ENCODE peak calls at places on chromosomes 13 and 19, in six cellular contexts. C is HepG2, U is endothelial cell of umbilical vein, M is GM12878, T is K562, Z is A549. R is an unnamed sample.

GRCh38 chr13:51625555-51626345 is 41.5 kb downstream of the WDFY2 start:
- DNase-seq in C (no peak), U (peak), M (no peak), T (no peak), Z (no peak), R (no peak)

GRCh38 chr19:30123109-30123508 is 181.1 kb downstream of the URI1 start:
- DNase-seq in C (no peak), U (no peak), M (no peak), T (no peak), Z (no peak), R (no peak)

GRCh38 chr19:4096049-4096892 is 27.7 kb downstream of the MAP2K2 start:
- DNase-seq in C (no peak), U (no peak), M (no peak), T (no peak), Z (no peak), R (no peak)

GRCh38 chr13:34617684-34618083 is 324.4 kb upstream of the NBEA start:
- DNase-seq in C (no peak), U (no peak), M (no peak), T (no peak), Z (no peak), R (no peak)

GRCh38 chr13:32731576-32731975 is 145.3 kb downstream of the PDS5B start:
- DNase-seq in C (no peak), U (peak), M (no peak), T (no peak), Z (peak), R (no peak)

GRCh38 chr19:45881909-45882528 is 3.9 kb downstream of the IRF2BP1 start:
- DNase-seq in C (peak), U (no peak), M (no peak), T (peak), Z (no peak), R (no peak)

GRCh38 chr13:32125221-32125621 is 93.6 kb downstream of the FRY start:
- DNase-seq in C (no peak), U (no peak), M (no peak), T (no peak), Z (no peak), R (peak)

GRCh38 chr19:4455742-4456565 is 1.6 kb downstream of the UBXN6 start:
- DNase-seq in C (peak), U (no peak), M (no peak), T (peak), Z (no peak), R (peak)

GRCh38 chr19:13441810-13442512 is 64.3 kb downstream of the CACNA1A start:
- DNase-seq in C (peak), U (peak), M (no peak), T (peak), Z (peak), R (peak)

GRCh38 chr19:51026554-51026831 is at the start of gene KLK11:
- DNase-seq in C (no peak), U (no peak), M (no peak), T (no peak), Z (no peak), R (no peak)

GRCh38 chr19:55443045-55443823 is at the start of gene SHISA7:
- DNase-seq in C (no peak), U (no peak), M (no peak), T (peak), Z (peak), R (peak)

GRCh38 chr13:108728370-108728769 is 99.0 kb downstream of the MYO16 start:
- DNase-seq in C (peak), U (no peak), M (no peak), T (no peak), Z (peak), R (peak)

DNA sequence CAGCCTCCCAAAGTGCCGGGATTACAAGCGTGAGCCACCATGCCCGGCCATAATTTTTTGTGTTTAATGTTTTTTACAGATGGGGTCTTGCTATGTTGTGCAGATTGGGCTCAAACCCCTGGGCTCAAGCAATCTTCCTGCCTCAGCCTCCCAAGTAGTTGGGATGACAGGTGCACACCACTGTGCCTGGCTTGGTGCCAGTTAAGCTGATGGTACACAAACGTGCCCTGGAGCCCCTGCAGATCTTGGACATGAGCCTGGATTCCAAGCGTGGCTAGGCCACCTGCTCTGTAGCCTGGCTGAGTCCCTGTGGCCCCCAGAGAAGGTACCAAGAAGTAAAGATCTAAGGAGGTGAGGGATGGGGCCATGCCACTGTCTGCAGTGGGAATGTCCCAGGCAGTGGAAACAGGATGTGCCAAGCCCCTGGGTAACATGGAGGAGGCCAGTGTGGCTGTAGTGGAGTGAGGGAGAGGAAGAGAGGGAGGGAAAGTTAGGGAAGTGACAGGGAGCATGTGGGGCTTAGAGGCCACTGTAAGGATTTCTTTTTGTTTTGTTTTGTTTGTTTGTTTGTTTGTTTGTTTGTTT is 7.0 kb downstream of the PRODH2 start:
- DNase-seq in C (no peak), U (no peak), M (no peak), T (no peak), Z (no peak), R (no peak)
- TF ChIP-seq MYC in C (no peak), U (no peak), M (no peak), T (no peak), Z (no peak), R (no peak)

GRCh38 chr19:46977548-46977947 is 42.1 kb upstream of the NPAS1 start:
- DNase-seq in C (no peak), U (peak), M (no peak), T (no peak), Z (no peak), R (no peak)

GRCh38 chr19:46974181-46974580 is 45.5 kb upstream of the NPAS1 start:
- DNase-seq in C (no peak), U (no peak), M (no peak), T (no peak), Z (no peak), R (no peak)

GRCh38 chr19:46975011-46975917 is 44.4 kb upstream of the NPAS1 start:
- DNase-seq in C (no peak), U (no peak), M (no peak), T (no peak), Z (no peak), R (no peak)

GRCh38 chr19:46976845-46977320 is 42.8 kb upstream of the NPAS1 start:
- DNase-seq in C (no peak), U (peak), M (no peak), T (peak), Z (no peak), R (peak)

GRCh38 chr19:46975918-46976782 is 43.5 kb upstream of the NPAS1 start:
- DNase-seq in C (peak), U (peak), M (no peak), T (no peak), Z (peak), R (no peak)
- H3K4me3 ChIP-seq in C (no peak), U (no peak), M (no peak), T (no peak), Z (no peak), R (no peak)

GRCh38 chr19:18254546-18255500 is 19.4 kb downstream of the IQCN start:
- DNase-seq in C (no peak), U (no peak), M (no peak), T (no peak), Z (no peak), R (no peak)
- TF ChIP-seq CTCF in C (peak), U (no peak), M (peak), T (no peak), Z (no peak), R (no peak)

GRCh38 chr13:72290962-72291681 is 424.1 kb upstream of the DACH1 start:
- DNase-seq in C (no peak), U (no peak), M (no peak), T (no peak), Z (no peak), R (peak)
- TF ChIP-seq MYC in C (no peak), U (no peak), M (no peak), T (no peak), Z (no peak), R (no peak)

GRCh38 chr13:107238262-107238661 is 670.3 kb upstream of the ARGLU1 start:
- DNase-seq in C (no peak), U (no peak), M (no peak), T (no peak), Z (no peak), R (no peak)

GRCh38 chr13:107234315-107234714 is 666.4 kb upstream of the ARGLU1 start:
- DNase-seq in C (no peak), U (no peak), M (no peak), T (no peak), Z (no peak), R (no peak)

GRCh38 chr13:107239213-107239612 is 671.3 kb upstream of the ARGLU1 start:
- DNase-seq in C (no peak), U (no peak), M (no peak), T (no peak), Z (no peak), R (no peak)

GRCh38 chr13:107231941-107232340 is 664.0 kb upstream of the ARGLU1 start:
- DNase-seq in C (no peak), U (no peak), M (no peak), T (no peak), Z (no peak), R (no peak)

DNA sequence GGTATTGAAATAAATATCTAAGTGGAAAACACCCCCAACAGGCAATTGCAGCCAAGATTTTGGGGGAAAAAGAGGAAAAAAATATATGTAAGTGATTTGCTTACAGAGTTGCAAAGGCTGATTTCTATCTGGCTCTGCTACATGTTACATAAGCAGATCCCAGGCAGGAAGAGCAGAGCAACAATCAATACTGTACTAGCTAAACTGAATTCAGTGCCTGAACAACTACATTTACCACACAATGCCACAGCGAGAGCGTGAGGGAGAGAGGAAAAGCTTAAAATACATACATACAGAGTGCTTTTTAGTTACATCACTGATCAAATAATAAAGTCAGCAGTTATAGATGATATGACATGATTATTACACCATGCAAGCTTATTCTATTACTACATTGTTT is 665.6 kb upstream of the ARGLU1 start:
- DNase-seq in C (no peak), U (no peak), M (no peak), T (no peak), Z (no peak), R (no peak)
- H3K4me3 ChIP-seq in C (no peak), U (no peak), M (no peak), T (no peak), Z (no peak), R (no peak)

GRCh38 chr13:60959427-60959826 is 456.2 kb downstream of the PCDH20 start:
- DNase-seq in C (no peak), U (no peak), M (no peak), T (no peak), Z (no peak), R (no peak)

DNA sequence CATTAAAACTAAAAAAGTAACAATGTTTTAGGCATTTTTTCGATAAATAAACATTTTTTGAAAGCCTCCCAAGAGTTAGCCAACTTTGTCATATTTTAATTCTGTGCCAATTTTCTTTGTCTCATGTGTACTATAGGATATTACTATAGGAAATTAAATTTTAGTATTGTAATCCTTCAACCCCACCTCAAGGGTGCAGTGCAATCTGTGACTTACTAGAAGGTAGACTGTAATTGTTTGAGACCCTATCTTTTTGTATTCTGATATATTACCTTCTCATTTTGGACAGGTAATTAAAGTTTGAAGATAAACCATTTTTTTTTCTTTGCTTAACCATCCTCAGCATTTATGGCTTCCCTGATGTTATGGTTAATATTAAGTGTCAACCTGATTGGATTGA is 457.8 kb downstream of the PCDH20 start:
- DNase-seq in C (no peak), U (no peak), M (no peak), T (no peak), Z (no peak), R (no peak)
- TF ChIP-seq CTCF in C (no peak), U (no peak), M (no peak), T (no peak), Z (no peak), R (no peak)

GRCh38 chr19:39037194-39037593 is 4.8 kb upstream of the FBXO27 start:
- DNase-seq in C (no peak), U (no peak), M (no peak), T (no peak), Z (no peak), R (no peak)

GRCh38 chr19:39032164-39032918 is at the start of gene FBXO27:
- DNase-seq in C (no peak), U (no peak), M (no peak), T (peak), Z (peak), R (peak)

DNA sequence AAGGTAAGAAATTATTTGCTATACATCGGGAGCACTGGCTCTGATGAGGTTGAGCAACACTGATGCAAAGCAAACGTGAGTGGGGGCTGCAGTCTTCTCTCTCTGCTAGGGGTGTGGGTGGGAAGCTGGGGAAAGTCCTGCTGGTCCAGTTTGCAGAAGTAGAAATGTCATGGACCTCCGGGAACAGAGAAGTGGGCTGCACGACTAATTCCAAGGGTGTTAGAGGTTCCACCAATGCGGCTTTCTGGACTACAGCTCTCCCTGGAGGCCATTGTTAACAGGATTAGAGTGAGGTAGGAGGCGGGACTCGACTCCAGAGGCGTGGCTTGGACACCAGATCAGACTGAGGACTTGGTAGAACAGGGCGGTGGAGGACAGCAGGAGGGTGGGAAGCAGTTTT is 5.7 kb upstream of the FBXO27 start:
- DNase-seq in C (peak), U (peak), M (no peak), T (peak), Z (peak), R (peak)
- TF ChIP-seq MYC in C (no peak), U (no peak), M (no peak), T (no peak), Z (no peak), R (no peak)